ENCODE peak calls at places on chromosome 22, in four cellular contexts. One of them, this sample, is unnamed.
A peak's percentile ranks its signal among the peaks of the same experiment; 100 is the strongest.

GRCh38 chr22:27207907-27208306 is 550.5 kb downstream of the MIAT start:
- DNase-seq in mammary epithelial cell: peak; percentile 43
- DNase-seq in fibroblast of lung: peak; percentile 78
- DNase-seq in BJ: no peak
- DNase-seq in this sample: peak; percentile 61

GRCh38 chr22:24066872-24067271 is 55.8 kb downstream of the CABIN1 start:
- DNase-seq in fibroblast of lung: no peak
- DNase-seq in BJ: no peak
- DNase-seq in mammary epithelial cell: no peak
- DNase-seq in this sample: no peak

GRCh38 chr22:43723816-43724215 is 88.3 kb downstream of the EFCAB6 start:
- DNase-seq in mammary epithelial cell: no peak
- DNase-seq in BJ: no peak
- DNase-seq in fibroblast of lung: peak; percentile 49
- DNase-seq in this sample: peak; percentile 5

GRCh38 chr22:42842658-42843370 is 14.3 kb downstream of the ARFGAP3 start:
- DNase-seq in BJ: no peak
- DNase-seq in mammary epithelial cell: no peak
- DNase-seq in fibroblast of lung: peak; percentile 47
- DNase-seq in this sample: no peak

GRCh38 chr22:43147821-43148220 is 3.5 kb upstream of the TSPO start:
- DNase-seq in mammary epithelial cell: no peak
- DNase-seq in BJ: no peak
- DNase-seq in fibroblast of lung: no peak
- DNase-seq in this sample: no peak

GRCh38 chr22:19848298-19849224 is 6.1 kb downstream of the GNB1L start:
- DNase-seq in BJ: no peak
- DNase-seq in fibroblast of lung: peak; percentile 14
- DNase-seq in mammary epithelial cell: peak; percentile 65
- DNase-seq in this sample: peak; percentile 70

GRCh38 chr22:23088199-23088604 is 17.9 kb downstream of the GNAZ start:
- DNase-seq in BJ: no peak
- DNase-seq in mammary epithelial cell: no peak
- DNase-seq in fibroblast of lung: no peak
- DNase-seq in this sample: peak; percentile 1

GRCh38 chr22:27825174-27825573 is 23.6 kb upstream of the MN1 start:
- DNase-seq in mammary epithelial cell: no peak
- DNase-seq in BJ: no peak
- DNase-seq in fibroblast of lung: no peak
- DNase-seq in this sample: no peak

GRCh38 chr22:38718414-38718813 is 12.7 kb downstream of the GTPBP1 start:
- DNase-seq in fibroblast of lung: peak; percentile 77
- DNase-seq in mammary epithelial cell: peak; percentile 76
- DNase-seq in BJ: no peak
- DNase-seq in this sample: peak; percentile 88

GRCh38 chr22:20170170-20170569 is 19.3 kb upstream of the CCDC188 start:
- DNase-seq in BJ: no peak
- DNase-seq in fibroblast of lung: no peak
- DNase-seq in mammary epithelial cell: no peak
- DNase-seq in this sample: no peak

GRCh38 chr22:35534091-35534490 is 6.5 kb upstream of the RASD2 start:
- DNase-seq in BJ: no peak
- DNase-seq in mammary epithelial cell: no peak
- DNase-seq in fibroblast of lung: no peak
- DNase-seq in this sample: no peak

GRCh38 chr22:43643362-43643761 is 168.7 kb downstream of the EFCAB6 start:
- DNase-seq in mammary epithelial cell: no peak
- DNase-seq in fibroblast of lung: no peak
- DNase-seq in BJ: no peak
- DNase-seq in this sample: no peak

GRCh38 chr22:27919943-27920755 is 1.1 kb upstream of the PITPNB start:
- DNase-seq in BJ: peak; percentile 26
- DNase-seq in mammary epithelial cell: peak; percentile 58
- DNase-seq in fibroblast of lung: peak; percentile 68
- DNase-seq in this sample: peak; percentile 51

GRCh38 chr22:41830174-41830573 is 2.7 kb upstream of the SREBF2 start:
- DNase-seq in fibroblast of lung: no peak
- DNase-seq in mammary epithelial cell: no peak
- DNase-seq in BJ: no peak
- DNase-seq in this sample: no peak

GRCh38 chr22:21942939-21943338 is 9.7 kb downstream of the PPM1F start:
- DNase-seq in mammary epithelial cell: no peak
- DNase-seq in fibroblast of lung: no peak
- DNase-seq in BJ: no peak
- DNase-seq in this sample: no peak

GRCh38 chr22:23570681-23571080 is 9.4 kb downstream of the IGLL1 start:
- DNase-seq in fibroblast of lung: no peak
- DNase-seq in mammary epithelial cell: no peak
- DNase-seq in BJ: no peak
- DNase-seq in this sample: no peak

GRCh38 chr22:17419348-17419747 is 50.1 kb downstream of the CECR2 start:
- DNase-seq in mammary epithelial cell: no peak
- DNase-seq in fibroblast of lung: no peak
- DNase-seq in BJ: no peak
- DNase-seq in this sample: no peak

GRCh38 chr22:17815703-17816254 is 41.5 kb upstream of the BID start:
- DNase-seq in BJ: no peak
- DNase-seq in mammary epithelial cell: no peak
- DNase-seq in fibroblast of lung: no peak
- DNase-seq in this sample: no peak

GRCh38 chr22:39453765-39454378 is 2.9 kb upstream of the MGAT3 start:
- DNase-seq in mammary epithelial cell: no peak
- DNase-seq in fibroblast of lung: no peak
- DNase-seq in BJ: no peak
- DNase-seq in this sample: no peak

GRCh38 chr22:43830931-43831560 is 18.9 kb upstream of the EFCAB6 start:
- DNase-seq in mammary epithelial cell: no peak
- DNase-seq in fibroblast of lung: no peak
- DNase-seq in BJ: no peak
- DNase-seq in this sample: no peak

GRCh38 chr22:27170491-27170890 is 513.1 kb downstream of the MIAT start:
- DNase-seq in mammary epithelial cell: no peak
- DNase-seq in BJ: no peak
- DNase-seq in fibroblast of lung: peak; percentile 83
- DNase-seq in this sample: no peak

GRCh38 chr22:19965771-19966709 is 24.4 kb upstream of the TXNRD2 start:
- DNase-seq in BJ: no peak
- DNase-seq in mammary epithelial cell: no peak
- DNase-seq in fibroblast of lung: no peak
- DNase-seq in this sample: no peak

GRCh38 chr22:28297504-28297903 is 378.4 kb upstream of the PITPNB start:
- DNase-seq in BJ: no peak
- DNase-seq in fibroblast of lung: peak; percentile 31
- DNase-seq in mammary epithelial cell: no peak
- DNase-seq in this sample: no peak

GRCh38 chr22:39457047-39457545 is 284 bp downstream of the MGAT3 start:
- DNase-seq in BJ: no peak
- DNase-seq in mammary epithelial cell: no peak
- DNase-seq in fibroblast of lung: no peak
- DNase-seq in this sample: no peak

GRCh38 chr22:19636696-19637355 is 77.5 kb upstream of the SEPTIN5 start:
- DNase-seq in BJ: no peak
- DNase-seq in fibroblast of lung: no peak
- DNase-seq in mammary epithelial cell: no peak
- DNase-seq in this sample: no peak

GRCh38 chr22:20749453-20749852 is 24.5 kb upstream of the SERPIND1 start:
- DNase-seq in mammary epithelial cell: no peak
- DNase-seq in BJ: no peak
- DNase-seq in fibroblast of lung: no peak
- DNase-seq in this sample: no peak

DNA sequence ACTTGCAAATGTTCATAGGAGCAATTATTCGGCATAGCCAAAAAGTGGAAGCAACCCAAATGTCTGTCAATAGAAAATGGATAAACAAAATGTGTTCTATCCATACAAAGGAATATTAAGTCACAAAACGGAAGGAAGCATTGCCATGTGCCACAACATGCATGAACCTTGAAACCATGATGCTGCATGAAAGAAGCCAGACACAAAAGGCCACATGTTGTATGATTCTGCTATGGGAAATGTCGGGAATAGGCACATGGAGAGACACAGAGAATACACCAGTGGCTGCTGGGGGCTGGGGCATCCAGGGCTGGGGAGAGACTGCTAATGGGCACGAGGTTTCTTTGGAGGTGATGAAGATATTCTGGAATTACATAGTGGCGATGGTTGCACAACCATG is 6.1 kb upstream of the OSM start:
- DNase-seq in fibroblast of lung: no peak
- DNase-seq in mammary epithelial cell: no peak
- DNase-seq in BJ: no peak
- DNase-seq in this sample: no peak
- H3K4me3 ChIP-seq in fibroblast of lung: no peak overlapping the region
- H3K4me3 ChIP-seq in mammary epithelial cell: no peak overlapping the region
- H3K4me3 ChIP-seq in BJ: no peak overlapping the region
- H3K4me3 ChIP-seq in this sample: no peak overlapping the region

GRCh38 chr22:45726081-45726480 is 54.4 kb downstream of the ATXN10 start:
- DNase-seq in mammary epithelial cell: no peak
- DNase-seq in BJ: no peak
- DNase-seq in fibroblast of lung: no peak
- DNase-seq in this sample: no peak

GRCh38 chr22:45735273-45735672 is 63.6 kb downstream of the ATXN10 start:
- DNase-seq in fibroblast of lung: no peak
- DNase-seq in BJ: no peak
- DNase-seq in mammary epithelial cell: no peak
- DNase-seq in this sample: no peak

GRCh38 chr22:45731041-45731797 is 59.6 kb downstream of the ATXN10 start:
- DNase-seq in BJ: no peak
- DNase-seq in mammary epithelial cell: peak; percentile 3
- DNase-seq in fibroblast of lung: peak; percentile 88
- DNase-seq in this sample: peak; percentile 8

GRCh38 chr22:45731798-45732495 is 60.3 kb downstream of the ATXN10 start:
- DNase-seq in BJ: no peak
- DNase-seq in fibroblast of lung: peak; percentile 60
- DNase-seq in mammary epithelial cell: peak; percentile 55
- DNase-seq in this sample: peak; percentile 53
- TF ChIP-seq CTCF in BJ: peak; percentile 53
- TF ChIP-seq CTCF in fibroblast of lung: peak; percentile 63
- TF ChIP-seq CTCF in mammary epithelial cell: peak; percentile 39
- TF ChIP-seq CTCF in this sample: peak; percentile 28

GRCh38 chr22:31097941-31098632 is 9.3 kb downstream of the SELENOM start:
- DNase-seq in mammary epithelial cell: no peak
- DNase-seq in BJ: no peak
- DNase-seq in fibroblast of lung: no peak
- DNase-seq in this sample: no peak

GRCh38 chr22:31099386-31099785 is 8.0 kb downstream of the SELENOM start:
- DNase-seq in fibroblast of lung: no peak
- DNase-seq in BJ: no peak
- DNase-seq in mammary epithelial cell: no peak
- DNase-seq in this sample: no peak

GRCh38 chr22:31100762-31101525 is 6.4 kb downstream of the SELENOM start:
- DNase-seq in mammary epithelial cell: no peak
- DNase-seq in BJ: no peak
- DNase-seq in fibroblast of lung: no peak
- DNase-seq in this sample: no peak

GRCh38 chr22:31098633-31099110 is 8.7 kb downstream of the SELENOM start:
- DNase-seq in mammary epithelial cell: no peak
- DNase-seq in BJ: no peak
- DNase-seq in fibroblast of lung: no peak
- DNase-seq in this sample: no peak

GRCh38 chr22:31099841-31100761 is 7.3 kb downstream of the SELENOM start:
- DNase-seq in mammary epithelial cell: no peak
- DNase-seq in fibroblast of lung: no peak
- DNase-seq in BJ: no peak
- DNase-seq in this sample: no peak
- H3K36me3 ChIP-seq in mammary epithelial cell: peaks cover 41% of the 10 kb centered on the region
- H3K36me3 ChIP-seq in fibroblast of lung: peaks cover 63% of the 10 kb centered on the region
- H3K36me3 ChIP-seq in BJ: peaks cover 45% of the 10 kb centered on the region
- H3K36me3 ChIP-seq in this sample: peaks cover 39% of the 10 kb centered on the region

DNA sequence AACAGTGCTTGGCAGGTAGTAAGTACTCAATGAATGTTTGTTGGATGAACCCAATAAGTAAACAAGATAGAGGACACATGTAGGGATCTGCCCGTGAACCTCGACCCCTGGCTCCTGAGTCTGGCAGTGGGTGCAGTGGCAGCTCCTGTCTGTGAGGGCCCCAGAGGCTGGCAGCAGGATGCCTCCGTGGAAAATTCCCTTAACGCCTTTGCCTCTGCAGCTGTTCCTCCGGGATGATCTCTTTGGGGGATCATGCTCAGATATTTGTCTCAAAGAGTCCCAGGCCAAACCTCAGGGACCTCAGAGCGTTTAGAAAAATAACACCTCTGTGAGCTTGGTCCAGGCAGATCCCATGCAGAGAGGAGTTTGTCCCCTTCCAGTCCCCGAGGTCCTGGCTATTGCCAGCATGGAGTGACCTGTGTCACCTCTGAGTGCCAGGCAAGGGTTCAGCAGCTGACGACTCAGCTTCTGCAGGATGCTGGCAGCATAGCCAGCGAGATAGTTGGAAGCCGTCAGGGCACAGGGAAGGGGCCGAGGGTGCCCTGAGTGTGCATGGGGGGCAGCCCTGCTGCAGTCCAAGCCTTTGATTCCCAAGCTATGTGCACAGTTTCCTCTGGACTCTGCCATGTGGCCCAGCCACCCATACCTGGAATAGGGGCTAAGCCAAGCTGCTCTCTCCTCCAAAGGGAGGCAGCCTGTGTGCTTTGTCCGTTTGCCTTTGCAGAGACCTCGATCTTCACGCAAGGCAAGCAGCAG is 613 bp upstream of the MCHR1 start:
- DNase-seq in mammary epithelial cell: no peak
- DNase-seq in BJ: no peak
- DNase-seq in fibroblast of lung: no peak
- DNase-seq in this sample: no peak
- H3K4me3 ChIP-seq in mammary epithelial cell: no peak overlapping the region
- H3K4me3 ChIP-seq in BJ: no peak overlapping the region
- H3K4me3 ChIP-seq in fibroblast of lung: no peak overlapping the region
- H3K4me3 ChIP-seq in this sample: no peak overlapping the region

GRCh38 chr22:37633082-37633692 is 6.3 kb upstream of the SH3BP1 start:
- DNase-seq in BJ: no peak
- DNase-seq in mammary epithelial cell: no peak
- DNase-seq in fibroblast of lung: no peak
- DNase-seq in this sample: no peak

GRCh38 chr22:37633693-37634504 is 5.6 kb upstream of the SH3BP1 start:
- DNase-seq in fibroblast of lung: peak; percentile 88
- DNase-seq in BJ: peak; percentile 33
- DNase-seq in mammary epithelial cell: no peak
- DNase-seq in this sample: no peak

GRCh38 chr22:37636186-37636948 is 3.1 kb upstream of the SH3BP1 start:
- DNase-seq in BJ: no peak
- DNase-seq in fibroblast of lung: peak; percentile 91
- DNase-seq in mammary epithelial cell: no peak
- DNase-seq in this sample: no peak

GRCh38 chr22:37635157-37635556 is 4.3 kb upstream of the SH3BP1 start:
- DNase-seq in fibroblast of lung: no peak
- DNase-seq in mammary epithelial cell: no peak
- DNase-seq in BJ: no peak
- DNase-seq in this sample: no peak

DNA sequence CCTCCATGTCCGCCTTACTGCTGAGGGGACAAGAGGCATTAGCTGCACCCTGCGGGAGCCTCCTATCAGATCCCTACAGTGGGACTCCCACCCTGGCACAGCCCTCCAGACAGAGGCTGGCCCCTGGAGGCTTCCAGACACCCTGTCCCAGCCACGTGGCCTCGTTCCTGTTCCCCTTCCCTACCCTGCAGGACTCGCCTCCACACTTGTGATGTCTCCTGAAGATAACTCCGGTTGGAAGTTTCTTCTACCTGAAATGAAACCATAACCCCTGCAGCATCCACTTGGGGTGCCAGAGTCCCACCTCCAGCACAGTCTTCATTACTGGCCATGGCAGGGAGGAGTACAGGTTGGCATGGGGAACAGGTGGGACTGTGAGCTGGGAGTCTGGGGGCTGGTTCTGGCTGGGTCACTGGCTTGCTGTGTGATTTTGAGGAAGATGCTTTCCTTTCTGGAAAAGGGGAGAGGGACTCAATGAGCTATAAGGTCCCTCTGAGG is 4.9 kb upstream of the SH3BP1 start:
- DNase-seq in mammary epithelial cell: no peak
- DNase-seq in fibroblast of lung: no peak
- DNase-seq in BJ: no peak
- DNase-seq in this sample: no peak
- TF ChIP-seq CTCF in mammary epithelial cell: peak; percentile 27
- TF ChIP-seq CTCF in fibroblast of lung: peak; percentile 20
- TF ChIP-seq CTCF in BJ: peak; percentile 43
- TF ChIP-seq CTCF in this sample: peak; percentile 22